ENCODE peak calls at places on chromosome 9, in seven cellular contexts. E is GM23338, Q is RWPE1, W is breast epithelium, B is GM06990, K is Panc1, U is upper lobe of left lung. F is an unnamed sample.

GRCh38 chr9:34381323-34381722 is 4.6 kb upstream of the MYORG start:
- DNase-seq in U (peak; percentile 15), Q (no peak), B (no peak), E (peak; percentile 82), W (no peak), K (no peak), F (no peak)

GRCh38 chr9:87109851-87110250 is 162.5 kb upstream of the GAS1 start:
- DNase-seq in U (no peak), W (no peak), K (no peak), E (no peak), B (no peak), Q (no peak), F (no peak)

GRCh38 chr9:98903938-98904560 is 39.7 kb upstream of the COL15A1 start:
- DNase-seq in K (no peak), B (no peak), Q (no peak), W (no peak), E (peak; percentile 36), U (no peak), F (no peak)

GRCh38 chr9:76419782-76420380 is 25.7 kb upstream of the RFK start:
- DNase-seq in U (no peak), W (no peak), K (no peak), Q (peak; percentile 22), B (no peak), E (peak; percentile 72), F (peak; percentile 33)

GRCh38 chr9:84699897-84700395 is 30.4 kb downstream of the NTRK2 start:
- DNase-seq in B (no peak), E (no peak), U (no peak), Q (no peak), W (no peak), K (no peak), F (no peak)

GRCh38 chr9:70291446-70291845 is 32.7 kb downstream of the SMC5 start:
- DNase-seq in E (no peak), Q (no peak), W (no peak), K (no peak), B (no peak), U (no peak), F (no peak)

GRCh38 chr9:112174965-112175795 is at the start of gene SUSD1:
- DNase-seq in E (peak; percentile 72), U (peak; percentile 91), B (peak; percentile 70), Q (peak; percentile 57), W (no peak), K (no peak), F (peak; percentile 64)

GRCh38 chr9:6564370-6564769 is 81.2 kb downstream of the GLDC start:
- DNase-seq in B (no peak), U (no peak), W (no peak), Q (no peak), K (no peak), E (no peak), F (no peak)

GRCh38 chr9:93092171-93092991 is 3.6 kb upstream of the CARD19 start:
- DNase-seq in K (no peak), W (no peak), E (no peak), Q (no peak), B (no peak), U (no peak), F (no peak)

GRCh38 chr9:33430942-33431341 is 16.5 kb downstream of the AQP3 start:
- DNase-seq in W (no peak), Q (no peak), U (no peak), K (no peak), B (no peak), E (no peak), F (no peak)

GRCh38 chr9:17800397-17800796 is 221.5 kb downstream of the SH3GL2 start:
- DNase-seq in K (no peak), Q (no peak), E (no peak), U (no peak), B (no peak), W (no peak), F (no peak)

GRCh38 chr9:12684923-12685468 is 8.2 kb upstream of the TYRP1 start:
- DNase-seq in K (no peak), E (no peak), B (no peak), W (no peak), Q (no peak), U (no peak), F (no peak)

GRCh38 chr9:111926421-111926875 is 29.8 kb downstream of the UGCG start:
- DNase-seq in Q (no peak), W (no peak), B (peak; percentile 76), E (no peak), U (no peak), K (no peak), F (peak; percentile 78)

GRCh38 chr9:101354143-101354764 is 30.6 kb downstream of the BAAT start:
- DNase-seq in B (no peak), Q (no peak), K (no peak), W (no peak), U (no peak), E (no peak), F (no peak)

GRCh38 chr9:20732118-20732517 is 48.1 kb downstream of the FOCAD start:
- DNase-seq in E (no peak), W (no peak), K (peak; percentile 53), U (no peak), Q (peak; percentile 55), B (no peak), F (no peak)

GRCh38 chr9:105103776-105104175 is 140.7 kb upstream of the SLC44A1 start:
- DNase-seq in W (no peak), Q (no peak), K (peak; percentile 66), B (no peak), E (no peak), U (no peak), F (no peak)

DNA sequence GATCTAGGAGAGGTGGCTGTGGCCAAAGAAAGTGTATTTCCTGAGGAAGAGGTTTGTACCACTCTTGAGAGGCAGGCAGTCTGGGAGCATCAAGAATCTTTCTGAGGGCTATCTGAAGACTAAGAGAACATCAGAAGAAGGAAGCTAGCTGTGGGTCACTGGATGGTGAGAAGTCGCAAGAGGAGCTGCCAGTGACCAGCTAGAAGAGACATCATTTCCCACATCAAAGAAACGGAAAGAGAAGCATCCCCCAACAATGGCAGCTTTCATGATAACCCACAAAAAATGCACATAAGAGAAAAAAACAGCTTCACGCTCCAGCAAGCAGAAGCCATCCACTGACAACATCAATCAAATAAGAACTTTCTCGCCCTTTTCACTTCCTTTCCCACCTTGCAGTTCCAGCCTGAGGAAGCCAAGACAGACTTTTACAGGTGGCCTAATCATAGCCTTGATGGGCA is 25.0 kb upstream of the CEP78 start:
- DNase-seq in Q (no peak), B (peak; percentile 34), U (no peak), W (no peak), E (no peak), K (no peak), F (peak; percentile 60)
- TF ChIP-seq CTCF in Q (no peak), B (no peak), U (no peak), W (no peak), E (no peak), K (no peak), F (no peak)

GRCh38 chr9:135474915-135475314 is 4.7 kb upstream of the PPP1R26 start:
- DNase-seq in Q (peak; percentile 38), U (peak; percentile 82), E (peak; percentile 83), B (no peak), K (no peak), W (no peak), F (no peak)
- TF ChIP-seq CTCF in Q (no peak), U (peak; percentile 39), E (peak; percentile 69), B (peak; percentile 59), K (peak; percentile 76), W (no peak), F (peak; percentile 22)

DNA sequence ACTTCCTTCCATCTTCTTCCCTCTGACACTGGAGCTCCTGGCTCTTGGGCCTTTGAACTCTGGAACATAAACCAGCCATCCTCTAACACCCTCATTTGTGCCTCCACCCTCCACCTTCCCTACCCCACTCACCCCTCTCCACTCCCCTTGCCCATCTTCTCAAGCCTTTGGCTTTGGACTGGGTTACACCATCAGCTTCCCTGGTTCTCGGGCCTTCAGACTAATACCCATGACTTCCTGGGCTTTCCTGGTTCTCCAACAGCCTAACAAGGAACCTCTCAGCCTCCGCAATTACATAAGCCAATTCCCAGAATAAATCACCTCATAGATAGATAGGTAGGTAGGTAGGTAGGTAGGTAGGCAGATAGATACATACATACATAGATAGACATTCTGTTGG is 67.1 kb downstream of the FREM1 start:
- DNase-seq in Q (no peak), U (no peak), K (no peak), B (no peak), E (no peak), W (no peak), F (no peak)
- TF ChIP-seq CTCF in Q (no peak), U (no peak), K (no peak), B (no peak), E (no peak), W (no peak), F (no peak)

DNA sequence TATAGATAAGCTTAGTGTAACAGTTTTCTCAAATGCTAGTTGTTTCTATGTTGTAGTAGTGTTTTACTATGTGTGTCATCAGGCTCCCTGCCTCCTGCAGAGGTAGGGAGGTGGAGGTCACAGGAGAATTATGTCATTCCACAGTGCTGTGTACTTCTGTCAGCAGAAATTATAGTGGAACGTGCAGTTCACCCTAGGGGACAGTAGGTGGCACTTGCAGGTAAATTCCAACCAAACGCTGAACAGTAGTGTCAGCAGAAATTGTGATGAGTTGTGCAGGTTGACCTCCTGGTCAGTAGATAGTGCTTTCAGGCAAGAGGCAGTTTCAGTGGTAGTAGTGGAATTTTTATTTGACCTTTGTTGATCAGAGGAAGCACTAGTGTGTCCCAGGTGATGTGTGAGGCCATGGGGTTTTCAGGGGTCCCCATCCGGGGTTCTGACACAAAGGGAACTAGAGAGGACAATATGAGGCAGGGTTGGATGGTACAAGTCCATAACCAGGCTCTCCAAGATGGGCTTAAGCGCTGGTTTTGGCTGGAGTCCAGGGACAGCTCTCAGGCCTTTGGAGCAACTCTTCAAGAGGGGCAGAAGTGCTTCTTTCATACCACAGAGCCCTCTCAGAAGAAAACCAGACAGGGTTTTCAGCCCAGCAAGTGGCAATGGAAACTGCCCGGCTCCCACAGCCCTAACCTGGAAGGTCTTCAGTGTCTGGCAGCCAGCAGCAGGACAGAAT is 402.9 kb downstream of the CYLC2 start:
- DNase-seq in W (no peak), K (peak; percentile 10), E (peak; percentile 36), B (no peak), Q (peak; percentile 65), U (no peak), F (peak; percentile 27)
- TF ChIP-seq CTCF in W (no peak), K (peak; percentile 56), E (peak; percentile 47), B (peak; percentile 59), Q (peak; percentile 68), U (peak; percentile 64), F (peak; percentile 77)

GRCh38 chr9:136742640-136743391 is at the start of gene LCN10:
- DNase-seq in Q (no peak), B (no peak), U (peak; percentile 83), E (peak; percentile 65), K (no peak), W (no peak), F (no peak)
- TF ChIP-seq CTCF in Q (peak; percentile 64), B (peak; percentile 11), U (peak; percentile 28), E (peak; percentile 34), K (peak; percentile 41), W (no peak), F (no peak)